ENCODE peak calls at places on chromosome 1, in four cellular contexts. One of them, this sample, is unnamed.

GRCh38 chr1:241130881-241131280 is 226.1 kb downstream of the RGS7 start:
- DNase-seq in heart left ventricle: no peak
- DNase-seq in OCI-LY7: no peak
- DNase-seq in fibroblast of pulmonary artery: no peak
- DNase-seq in this sample: no peak

GRCh38 chr1:79262745-79263258 is 256.3 kb upstream of the ADGRL4 start:
- DNase-seq in heart left ventricle: no peak
- DNase-seq in OCI-LY7: no peak
- DNase-seq in fibroblast of pulmonary artery: no peak
- DNase-seq in this sample: no peak

GRCh38 chr1:84164567-84165021 is 20.5 kb downstream of the PRKACB start:
- DNase-seq in heart left ventricle: no peak
- DNase-seq in OCI-LY7: no peak
- DNase-seq in fibroblast of pulmonary artery: peak; percentile 52
- DNase-seq in this sample: no peak

GRCh38 chr1:227759345-227760300 is 24.4 kb downstream of the SNAP47 start:
- DNase-seq in heart left ventricle: peak; percentile 63
- DNase-seq in OCI-LY7: no peak
- DNase-seq in fibroblast of pulmonary artery: peak; percentile 92
- DNase-seq in this sample: peak; percentile 29

GRCh38 chr1:78225153-78225552 is 179.4 kb downstream of the GIPC2 start:
- DNase-seq in heart left ventricle: no peak
- DNase-seq in OCI-LY7: no peak
- DNase-seq in fibroblast of pulmonary artery: no peak
- DNase-seq in this sample: no peak

GRCh38 chr1:221336141-221336540 is 405.7 kb downstream of the DUSP10 start:
- DNase-seq in heart left ventricle: no peak
- DNase-seq in OCI-LY7: no peak
- DNase-seq in fibroblast of pulmonary artery: peak; percentile 16
- DNase-seq in this sample: no peak

GRCh38 chr1:115114308-115114707 is 25.0 kb upstream of the TSPAN2 start:
- DNase-seq in heart left ventricle: no peak
- DNase-seq in OCI-LY7: no peak
- DNase-seq in fibroblast of pulmonary artery: peak; percentile 26
- DNase-seq in this sample: peak; percentile 15

GRCh38 chr1:94924967-94925366 is 1.9 kb downstream of the CNN3 start:
- DNase-seq in heart left ventricle: no peak
- DNase-seq in OCI-LY7: no peak
- DNase-seq in fibroblast of pulmonary artery: peak; percentile 58
- DNase-seq in this sample: no peak

GRCh38 chr1:14682941-14683340 is 84.5 kb downstream of the KAZN start:
- DNase-seq in heart left ventricle: no peak
- DNase-seq in OCI-LY7: no peak
- DNase-seq in fibroblast of pulmonary artery: no peak
- DNase-seq in this sample: no peak

GRCh38 chr1:217718873-217719272 is 87.7 kb downstream of the SPATA17 start:
- DNase-seq in heart left ventricle: no peak
- DNase-seq in OCI-LY7: no peak
- DNase-seq in fibroblast of pulmonary artery: peak; percentile 1
- DNase-seq in this sample: peak; percentile 6

GRCh38 chr1:110636149-110636935 is 30.2 kb upstream of the KCNA2 start:
- DNase-seq in heart left ventricle: no peak
- DNase-seq in OCI-LY7: peak; percentile 81
- DNase-seq in fibroblast of pulmonary artery: no peak
- DNase-seq in this sample: peak; percentile 78

GRCh38 chr1:107293901-107294600 is 153.2 kb downstream of the NTNG1 start:
- DNase-seq in heart left ventricle: no peak
- DNase-seq in OCI-LY7: no peak
- DNase-seq in fibroblast of pulmonary artery: no peak
- DNase-seq in this sample: no peak

GRCh38 chr1:119080586-119080985 is 59.9 kb downstream of the WARS2 start:
- DNase-seq in heart left ventricle: no peak
- DNase-seq in OCI-LY7: no peak
- DNase-seq in fibroblast of pulmonary artery: peak; percentile 93
- DNase-seq in this sample: no peak

GRCh38 chr1:230139306-230139705 is 72.3 kb downstream of the GALNT2 start:
- DNase-seq in heart left ventricle: no peak
- DNase-seq in OCI-LY7: no peak
- DNase-seq in fibroblast of pulmonary artery: no peak
- DNase-seq in this sample: no peak

GRCh38 chr1:38662141-38662540 is 197.4 kb downstream of the RRAGC start:
- DNase-seq in heart left ventricle: no peak
- DNase-seq in OCI-LY7: no peak
- DNase-seq in fibroblast of pulmonary artery: no peak
- DNase-seq in this sample: no peak

GRCh38 chr1:100611086-100611485 is 73.1 kb downstream of the GPR88 start:
- DNase-seq in heart left ventricle: no peak
- DNase-seq in OCI-LY7: no peak
- DNase-seq in fibroblast of pulmonary artery: no peak
- DNase-seq in this sample: no peak

GRCh38 chr1:30106125-30106524 is 617.3 kb downstream of the MATN1 start:
- DNase-seq in heart left ventricle: no peak
- DNase-seq in OCI-LY7: peak; percentile 16
- DNase-seq in fibroblast of pulmonary artery: peak; percentile 38
- DNase-seq in this sample: peak; percentile 29

GRCh38 chr1:117857434-117857833 is 72.0 kb downstream of the GDAP2 start:
- DNase-seq in heart left ventricle: no peak
- DNase-seq in OCI-LY7: no peak
- DNase-seq in fibroblast of pulmonary artery: peak; percentile 17
- DNase-seq in this sample: no peak

GRCh38 chr1:6220236-6220635 is 14.3 kb downstream of the RNF207 start:
- DNase-seq in heart left ventricle: no peak
- DNase-seq in OCI-LY7: no peak
- DNase-seq in fibroblast of pulmonary artery: no peak
- DNase-seq in this sample: no peak

GRCh38 chr1:63634471-63634870 is 41.3 kb downstream of the PGM1 start:
- DNase-seq in heart left ventricle: no peak
- DNase-seq in OCI-LY7: no peak
- DNase-seq in fibroblast of pulmonary artery: no peak
- DNase-seq in this sample: no peak

GRCh38 chr1:167482184-167482583 is 36.1 kb downstream of the CD247 start:
- DNase-seq in heart left ventricle: no peak
- DNase-seq in OCI-LY7: no peak
- DNase-seq in fibroblast of pulmonary artery: no peak
- DNase-seq in this sample: no peak

GRCh38 chr1:10862743-10863335 is 66.4 kb upstream of the CASZ1 start:
- DNase-seq in heart left ventricle: no peak
- DNase-seq in OCI-LY7: no peak
- DNase-seq in fibroblast of pulmonary artery: no peak
- DNase-seq in this sample: no peak

GRCh38 chr1:46900401-46900800 is 40.9 kb downstream of the CYP4A11 start:
- DNase-seq in heart left ventricle: no peak
- DNase-seq in OCI-LY7: no peak
- DNase-seq in fibroblast of pulmonary artery: no peak
- DNase-seq in this sample: no peak

GRCh38 chr1:54886724-54887664 is at the start of gene DHCR24:
- DNase-seq in heart left ventricle: peak; percentile 91
- DNase-seq in OCI-LY7: peak; percentile 89
- DNase-seq in fibroblast of pulmonary artery: peak; percentile 80
- DNase-seq in this sample: peak; percentile 90

GRCh38 chr1:92446546-92446945 is 40.2 kb downstream of the GFI1 start:
- DNase-seq in heart left ventricle: no peak
- DNase-seq in OCI-LY7: no peak
- DNase-seq in fibroblast of pulmonary artery: peak; percentile 55
- DNase-seq in this sample: no peak

GRCh38 chr1:2789164-2789985 is 12.1 kb downstream of the TTC34 start:
- DNase-seq in heart left ventricle: peak; percentile 17
- DNase-seq in OCI-LY7: no peak
- DNase-seq in fibroblast of pulmonary artery: no peak
- DNase-seq in this sample: no peak

GRCh38 chr1:38026592-38027200 is 14.2 kb downstream of the UTP11 start:
- DNase-seq in heart left ventricle: no peak
- DNase-seq in OCI-LY7: peak; percentile 27
- DNase-seq in fibroblast of pulmonary artery: peak; percentile 72
- DNase-seq in this sample: peak; percentile 72

GRCh38 chr1:235426143-235426542 is 58.9 kb downstream of the TBCE start:
- DNase-seq in heart left ventricle: no peak
- DNase-seq in OCI-LY7: no peak
- DNase-seq in fibroblast of pulmonary artery: no peak
- DNase-seq in this sample: no peak

GRCh38 chr1:218760601-218761570 is 412.8 kb upstream of the LYPLAL1 start:
- DNase-seq in heart left ventricle: no peak
- DNase-seq in OCI-LY7: no peak
- DNase-seq in fibroblast of pulmonary artery: no peak
- DNase-seq in this sample: no peak

GRCh38 chr1:220370041-220370700 is 97.9 kb upstream of the RAB3GAP2 start:
- DNase-seq in heart left ventricle: no peak
- DNase-seq in OCI-LY7: no peak
- DNase-seq in fibroblast of pulmonary artery: no peak
- DNase-seq in this sample: no peak

GRCh38 chr1:36369061-36369470 is 16.7 kb downstream of the STK40 start:
- DNase-seq in heart left ventricle: no peak
- DNase-seq in OCI-LY7: peak; percentile 83
- DNase-seq in fibroblast of pulmonary artery: peak; percentile 69
- DNase-seq in this sample: peak; percentile 79

GRCh38 chr1:159942700-159943640 is 2.4 kb downstream of the IGSF9 start:
- DNase-seq in heart left ventricle: no peak
- DNase-seq in OCI-LY7: no peak
- DNase-seq in fibroblast of pulmonary artery: no peak
- DNase-seq in this sample: no peak

GRCh38 chr1:161082996-161083742 is 6.2 kb downstream of the NECTIN4 start:
- DNase-seq in heart left ventricle: peak; percentile 81
- DNase-seq in OCI-LY7: no peak
- DNase-seq in fibroblast of pulmonary artery: peak; percentile 89
- DNase-seq in this sample: no peak

GRCh38 chr1:178438432-178438831 is 58.3 kb downstream of the CLEC20A start:
- DNase-seq in heart left ventricle: no peak
- DNase-seq in OCI-LY7: no peak
- DNase-seq in fibroblast of pulmonary artery: peak; percentile 6
- DNase-seq in this sample: no peak

GRCh38 chr1:111294390-111294789 is 3.7 kb downstream of the CHIA start:
- DNase-seq in heart left ventricle: no peak
- DNase-seq in OCI-LY7: no peak
- DNase-seq in fibroblast of pulmonary artery: no peak
- DNase-seq in this sample: no peak

GRCh38 chr1:45123358-45123757 is 83.0 kb downstream of the ZSWIM5 start:
- DNase-seq in heart left ventricle: no peak
- DNase-seq in OCI-LY7: no peak
- DNase-seq in fibroblast of pulmonary artery: no peak
- DNase-seq in this sample: no peak

GRCh38 chr1:201667479-201667878 is 128.6 kb downstream of the NAV1 start:
- DNase-seq in heart left ventricle: no peak
- DNase-seq in OCI-LY7: no peak
- DNase-seq in fibroblast of pulmonary artery: no peak
- DNase-seq in this sample: no peak

GRCh38 chr1:116164056-116164889 is 53.1 kb downstream of the MAB21L3 start:
- DNase-seq in heart left ventricle: peak; percentile 70
- DNase-seq in OCI-LY7: no peak
- DNase-seq in fibroblast of pulmonary artery: no peak
- DNase-seq in this sample: no peak

GRCh38 chr1:183903101-183903500 is 98.2 kb downstream of the RGL1 start:
- DNase-seq in heart left ventricle: no peak
- DNase-seq in OCI-LY7: no peak
- DNase-seq in fibroblast of pulmonary artery: no peak
- DNase-seq in this sample: no peak

GRCh38 chr1:27569506-27570382 is 34.2 kb downstream of the AHDC1 start:
- DNase-seq in heart left ventricle: no peak
- DNase-seq in OCI-LY7: no peak
- DNase-seq in fibroblast of pulmonary artery: no peak
- DNase-seq in this sample: no peak

GRCh38 chr1:27567931-27568246 is 36.1 kb downstream of the AHDC1 start:
- DNase-seq in heart left ventricle: no peak
- DNase-seq in OCI-LY7: no peak
- DNase-seq in fibroblast of pulmonary artery: no peak
- DNase-seq in this sample: no peak

GRCh38 chr1:27567183-27567526 is 36.8 kb downstream of the AHDC1 start:
- DNase-seq in heart left ventricle: no peak
- DNase-seq in OCI-LY7: no peak
- DNase-seq in fibroblast of pulmonary artery: no peak
- DNase-seq in this sample: no peak

GRCh38 chr1:27569088-27569459 is 34.9 kb downstream of the AHDC1 start:
- DNase-seq in heart left ventricle: no peak
- DNase-seq in OCI-LY7: no peak
- DNase-seq in fibroblast of pulmonary artery: no peak
- DNase-seq in this sample: no peak

GRCh38 chr1:27568247-27569087 is 35.5 kb downstream of the AHDC1 start:
- DNase-seq in heart left ventricle: peak; percentile 96
- DNase-seq in OCI-LY7: peak; percentile 94
- DNase-seq in fibroblast of pulmonary artery: peak; percentile 90
- DNase-seq in this sample: peak; percentile 93
- H3K4me3 ChIP-seq in heart left ventricle: peak overlapping the region; percentile 48
- H3K4me3 ChIP-seq in OCI-LY7: peak overlapping the region; percentile 54
- H3K4me3 ChIP-seq in fibroblast of pulmonary artery: peak overlapping the region; percentile 25
- H3K4me3 ChIP-seq in this sample: peak overlapping the region; percentile 37

GRCh38 chr1:58064281-58064680 is 482.2 kb downstream of the OMA1 start:
- DNase-seq in heart left ventricle: no peak
- DNase-seq in OCI-LY7: no peak
- DNase-seq in fibroblast of pulmonary artery: no peak
- DNase-seq in this sample: no peak

GRCh38 chr1:58062635-58063034 is 483.9 kb downstream of the OMA1 start:
- DNase-seq in heart left ventricle: no peak
- DNase-seq in OCI-LY7: no peak
- DNase-seq in fibroblast of pulmonary artery: no peak
- DNase-seq in this sample: no peak

GRCh38 chr1:58063095-58063494 is 483.4 kb downstream of the OMA1 start:
- DNase-seq in heart left ventricle: no peak
- DNase-seq in OCI-LY7: no peak
- DNase-seq in fibroblast of pulmonary artery: no peak
- DNase-seq in this sample: no peak

GRCh38 chr1:58067082-58067481 is 479.4 kb downstream of the OMA1 start:
- DNase-seq in heart left ventricle: no peak
- DNase-seq in OCI-LY7: no peak
- DNase-seq in fibroblast of pulmonary artery: no peak
- DNase-seq in this sample: no peak

GRCh38 chr1:58065520-58065919 is 481.0 kb downstream of the OMA1 start:
- DNase-seq in heart left ventricle: no peak
- DNase-seq in OCI-LY7: no peak
- DNase-seq in fibroblast of pulmonary artery: no peak
- DNase-seq in this sample: peak; percentile 5
- TF ChIP-seq CTCF in heart left ventricle: no peak
- TF ChIP-seq CTCF in OCI-LY7: no peak
- TF ChIP-seq CTCF in fibroblast of pulmonary artery: no peak
- TF ChIP-seq CTCF in this sample: no peak

GRCh38 chr1:156815851-156816536 is 654 bp downstream of the SH2D2A start:
- DNase-seq in heart left ventricle: no peak
- DNase-seq in OCI-LY7: no peak
- DNase-seq in fibroblast of pulmonary artery: no peak
- DNase-seq in this sample: no peak
- H3K4me3 ChIP-seq in heart left ventricle: peak overlapping the region; percentile 54
- H3K4me3 ChIP-seq in OCI-LY7: peak overlapping the region; percentile 54
- H3K4me3 ChIP-seq in fibroblast of pulmonary artery: no peak overlapping the region
- H3K4me3 ChIP-seq in this sample: peak overlapping the region; percentile 52

DNA sequence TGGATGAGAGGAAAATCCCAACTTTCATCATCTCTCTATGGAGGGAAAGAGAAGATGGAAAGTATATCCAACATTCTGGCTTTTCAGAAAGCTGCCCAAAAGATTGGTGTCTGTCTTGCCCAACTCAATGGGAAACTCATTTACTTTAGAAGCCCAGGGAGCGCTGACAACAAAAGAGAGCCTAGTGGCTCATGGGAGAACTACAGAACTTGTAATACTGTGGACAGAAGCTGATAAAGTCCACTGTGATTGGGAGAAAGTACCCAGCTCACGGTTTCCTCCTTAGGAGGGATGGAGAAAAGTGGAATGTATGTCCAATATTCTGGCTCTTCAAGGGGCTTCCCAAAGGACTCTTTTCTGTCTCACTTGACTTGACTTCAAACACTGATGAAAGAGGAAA is 66.0 kb downstream of the RGS21 start:
- DNase-seq in heart left ventricle: no peak
- DNase-seq in OCI-LY7: peak; percentile 4
- DNase-seq in fibroblast of pulmonary artery: no peak
- DNase-seq in this sample: no peak
- TF ChIP-seq CTCF in heart left ventricle: no peak
- TF ChIP-seq CTCF in OCI-LY7: no peak
- TF ChIP-seq CTCF in fibroblast of pulmonary artery: no peak
- TF ChIP-seq CTCF in this sample: no peak